ENCODE peak calls at places on chromosomes 7 and 10, in eight cellular contexts. V is IMR-90; G is iPS-NIHi11; M is CD8-positive, alpha-beta memory T cell; O is CD8-positive, alpha-beta T cell; H is NCI-H460; E is A172; A is mesenchymal stem cell. W is an unnamed sample.
A peak's percentile ranks its signal among the peaks of the same experiment; 100 is the strongest.

GRCh38 chr10:27285093-27285492 is 44.5 kb upstream of the ACBD5 start:
- DNase-seq in V (peak; percentile 2), G (peak; percentile 11), M (peak; percentile 14), O (no peak), H (no peak), E (peak; percentile 8), A (peak; percentile 1), W (peak; percentile 45)

GRCh38 chr7:44676776-44677175 is 70.3 kb downstream of the OGDH start:
- DNase-seq in V (no peak), G (no peak), M (no peak), O (no peak), H (no peak), E (no peak), A (no peak), W (no peak)

GRCh38 chr10:84177541-84178386 is 4.2 kb downstream of the GPR15LG start:
- DNase-seq in V (no peak), G (no peak), M (peak; percentile 53), O (peak; percentile 24), H (no peak), E (no peak), A (no peak), W (no peak)

GRCh38 chr7:92785923-92786322 is 50.5 kb downstream of the CDK6 start:
- DNase-seq in V (peak; percentile 71), G (no peak), M (no peak), O (no peak), H (no peak), E (no peak), A (peak; percentile 79), W (no peak)

GRCh38 chr7:87935373-87935706 is 1.3 kb downstream of the ADAM22 start:
- DNase-seq in V (no peak), G (no peak), M (no peak), O (no peak), H (no peak), E (no peak), A (no peak), W (peak; percentile 4)

GRCh38 chr7:20083781-20084180 is 133.4 kb downstream of the MACC1 start:
- DNase-seq in V (peak; percentile 3), G (no peak), M (no peak), O (no peak), H (no peak), E (peak; percentile 11), A (peak; percentile 83), W (peak; percentile 73)

GRCh38 chr7:36670585-36671431 is 53.5 kb downstream of the AOAH start:
- DNase-seq in V (peak; percentile 62), G (peak; percentile 74), M (peak; percentile 56), O (peak; percentile 53), H (peak; percentile 68), E (peak; percentile 90), A (peak; percentile 67), W (peak; percentile 80)

GRCh38 chr10:70594161-70594560 is 8.4 kb downstream of the PRF1 start:
- DNase-seq in V (no peak), G (no peak), M (no peak), O (no peak), H (no peak), E (no peak), A (no peak), W (no peak)

GRCh38 chr7:137772748-137773147 is 74.0 kb downstream of the DGKI start:
- DNase-seq in V (peak; percentile 90), G (no peak), M (no peak), O (no peak), H (no peak), E (peak; percentile 83), A (peak; percentile 57), W (peak; percentile 7)

GRCh38 chr7:105654994-105655900 is 74.0 kb upstream of the EFCAB10 start:
- DNase-seq in V (peak; percentile 67), G (peak; percentile 72), M (no peak), O (no peak), H (no peak), E (peak; percentile 54), A (peak; percentile 57), W (peak; percentile 98)

GRCh38 chr7:45881759-45882464 is 6.4 kb upstream of the IGFBP1 start:
- DNase-seq in V (peak; percentile 89), G (no peak), M (no peak), O (no peak), H (peak; percentile 69), E (peak; percentile 62), A (peak; percentile 91), W (no peak)

GRCh38 chr7:55144955-55145342 is 126.1 kb downstream of the EGFR start:
- DNase-seq in V (no peak), G (no peak), M (no peak), O (no peak), H (no peak), E (no peak), A (no peak), W (no peak)

GRCh38 chr10:77531441-77532001 is 106.1 kb downstream of the KCNMA1 start:
- DNase-seq in V (peak; percentile 92), G (peak; percentile 33), M (no peak), O (no peak), H (peak; percentile 79), E (peak; percentile 86), A (peak; percentile 92), W (no peak)

GRCh38 chr7:141974831-141975230 is 1.3 kb upstream of the TAS2R38 start:
- DNase-seq in V (no peak), G (no peak), M (no peak), O (no peak), H (no peak), E (peak; percentile 6), A (no peak), W (peak; percentile 47)

GRCh38 chr10:127398140-127398966 is 150.8 kb upstream of the NPS start:
- DNase-seq in V (peak; percentile 73), G (no peak), M (no peak), O (no peak), H (no peak), E (peak; percentile 43), A (peak; percentile 36), W (peak; percentile 74)

GRCh38 chr10:103145860-103146466 is 47.1 kb downstream of the NT5C2 start:
- DNase-seq in V (peak; percentile 92), G (peak; percentile 30), M (no peak), O (no peak), H (peak; percentile 61), E (peak; percentile 48), A (peak; percentile 85), W (no peak)

GRCh38 chr10:76133597-76134255 is 702.3 kb downstream of the LRMDA start:
- DNase-seq in V (no peak), G (no peak), M (no peak), O (no peak), H (no peak), E (no peak), A (no peak), W (no peak)

GRCh38 chr10:78817361-78817760 is 251.4 kb upstream of the ZMIZ1 start:
- DNase-seq in V (no peak), G (no peak), M (no peak), O (no peak), H (no peak), E (no peak), A (peak; percentile 16), W (no peak)

GRCh38 chr10:84173543-84173942 is at the start of gene GPR15LG:
- DNase-seq in V (no peak), G (no peak), M (no peak), O (no peak), H (no peak), E (no peak), A (no peak), W (no peak)

GRCh38 chr7:18140943-18141342 is 113.3 kb upstream of the PRPS1L1 start:
- DNase-seq in V (no peak), G (no peak), M (no peak), O (no peak), H (no peak), E (no peak), A (no peak), W (no peak)

GRCh38 chr10:103244663-103245271 is 920 bp upstream of the RPEL1 start:
- DNase-seq in V (peak; percentile 81), G (peak; percentile 92), M (peak; percentile 44), O (peak; percentile 29), H (peak; percentile 85), E (peak; percentile 77), A (peak; percentile 82), W (peak; percentile 88)

GRCh38 chr7:94274828-94275227 is 119.9 kb upstream of the COL1A2 start:
- DNase-seq in V (no peak), G (no peak), M (no peak), O (no peak), H (no peak), E (no peak), A (no peak), W (peak; percentile 43)